ENCODE peak calls at places on chromosomes 16 and 17, in six cellular contexts. One of them, this sample, is unnamed.
A peak's percentile ranks its signal among the peaks of the same experiment; 100 is the strongest.

GRCh38 chr17:45405250-45406086 is 27.2 kb downstream of the ARHGAP27 start:
- DNase-seq in GM23338: peak; percentile 99
- DNase-seq in mammary epithelial cell: no peak
- DNase-seq in MM.1S: no peak
- DNase-seq in naive thymus-derived CD4-positive, alpha-beta T cell: no peak
- DNase-seq in heart right ventricle: no peak
- DNase-seq in this sample: no peak

GRCh38 chr16:83968483-83968865 is 430 bp downstream of the NECAB2 start:
- DNase-seq in GM23338: no peak
- DNase-seq in mammary epithelial cell: no peak
- DNase-seq in MM.1S: no peak
- DNase-seq in naive thymus-derived CD4-positive, alpha-beta T cell: no peak
- DNase-seq in heart right ventricle: no peak
- DNase-seq in this sample: no peak

GRCh38 chr16:72785886-72786285 is 262.0 kb downstream of the ZFHX3 start:
- DNase-seq in GM23338: no peak
- DNase-seq in mammary epithelial cell: no peak
- DNase-seq in MM.1S: no peak
- DNase-seq in naive thymus-derived CD4-positive, alpha-beta T cell: no peak
- DNase-seq in heart right ventricle: no peak
- DNase-seq in this sample: no peak

GRCh38 chr17:62725791-62726249 is 82.3 kb downstream of the MARCHF10 start:
- DNase-seq in GM23338: no peak
- DNase-seq in mammary epithelial cell: peak; percentile 58
- DNase-seq in MM.1S: no peak
- DNase-seq in naive thymus-derived CD4-positive, alpha-beta T cell: no peak
- DNase-seq in heart right ventricle: no peak
- DNase-seq in this sample: peak; percentile 56

GRCh38 chr16:19785512-19786130 is 67.5 kb downstream of the IQCK start:
- DNase-seq in GM23338: no peak
- DNase-seq in mammary epithelial cell: no peak
- DNase-seq in MM.1S: no peak
- DNase-seq in naive thymus-derived CD4-positive, alpha-beta T cell: no peak
- DNase-seq in heart right ventricle: no peak
- DNase-seq in this sample: no peak

GRCh38 chr17:28744104-28744801 is 442 bp downstream of the TRAF4 start:
- DNase-seq in GM23338: peak; percentile 86
- DNase-seq in mammary epithelial cell: peak; percentile 57
- DNase-seq in MM.1S: peak; percentile 57
- DNase-seq in naive thymus-derived CD4-positive, alpha-beta T cell: peak; percentile 74
- DNase-seq in heart right ventricle: peak; percentile 57
- DNase-seq in this sample: peak; percentile 35

GRCh38 chr17:34201767-34202166 is 53.3 kb upstream of the CCL2 start:
- DNase-seq in GM23338: no peak
- DNase-seq in mammary epithelial cell: no peak
- DNase-seq in MM.1S: no peak
- DNase-seq in naive thymus-derived CD4-positive, alpha-beta T cell: no peak
- DNase-seq in heart right ventricle: no peak
- DNase-seq in this sample: no peak

GRCh38 chr16:19898924-19899604 is 14.4 kb upstream of the GPRC5B start:
- DNase-seq in GM23338: peak; percentile 90
- DNase-seq in mammary epithelial cell: peak; percentile 46
- DNase-seq in MM.1S: peak; percentile 48
- DNase-seq in naive thymus-derived CD4-positive, alpha-beta T cell: peak; percentile 29
- DNase-seq in heart right ventricle: no peak
- DNase-seq in this sample: peak; percentile 50

GRCh38 chr17:57751348-57751970 is 6.4 kb upstream of the CCDC182 start:
- DNase-seq in GM23338: no peak
- DNase-seq in mammary epithelial cell: no peak
- DNase-seq in MM.1S: no peak
- DNase-seq in naive thymus-derived CD4-positive, alpha-beta T cell: no peak
- DNase-seq in heart right ventricle: no peak
- DNase-seq in this sample: no peak

GRCh38 chr16:82835487-82836160 is 208.9 kb downstream of the CDH13 start:
- DNase-seq in GM23338: peak; percentile 3
- DNase-seq in mammary epithelial cell: peak; percentile 24
- DNase-seq in MM.1S: no peak
- DNase-seq in naive thymus-derived CD4-positive, alpha-beta T cell: no peak
- DNase-seq in heart right ventricle: no peak
- DNase-seq in this sample: no peak

GRCh38 chr16:7548796-7549318 is 216.2 kb downstream of the RBFOX1 start:
- DNase-seq in GM23338: no peak
- DNase-seq in mammary epithelial cell: no peak
- DNase-seq in MM.1S: no peak
- DNase-seq in naive thymus-derived CD4-positive, alpha-beta T cell: no peak
- DNase-seq in heart right ventricle: no peak
- DNase-seq in this sample: no peak

GRCh38 chr16:12215302-12216105 is 239.0 kb downstream of the SNX29 start:
- DNase-seq in GM23338: peak; percentile 77
- DNase-seq in mammary epithelial cell: no peak
- DNase-seq in MM.1S: no peak
- DNase-seq in naive thymus-derived CD4-positive, alpha-beta T cell: no peak
- DNase-seq in heart right ventricle: no peak
- DNase-seq in this sample: no peak

DNA sequence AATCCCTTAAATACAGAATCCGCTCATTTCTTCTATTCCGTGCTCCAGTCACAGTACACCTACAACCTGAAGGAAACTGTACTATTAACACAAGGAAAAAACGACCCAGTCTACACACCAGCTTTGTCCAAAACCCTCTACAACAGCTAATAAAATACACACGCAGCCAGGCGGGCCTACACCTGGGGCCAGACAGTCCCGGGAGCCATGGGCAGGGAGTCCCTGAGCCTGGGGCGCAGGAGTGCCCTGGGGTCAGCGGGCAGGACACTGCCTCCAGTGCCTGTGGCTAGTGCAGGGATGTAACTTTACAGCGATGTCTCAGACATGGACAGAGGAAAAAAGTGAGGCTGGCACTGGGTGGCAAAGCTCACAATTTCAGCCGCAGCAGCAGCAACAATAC is 28.5 kb downstream of the GNPTG start:
- DNase-seq in GM23338: no peak
- DNase-seq in mammary epithelial cell: no peak
- DNase-seq in MM.1S: no peak
- DNase-seq in naive thymus-derived CD4-positive, alpha-beta T cell: no peak
- DNase-seq in heart right ventricle: no peak
- DNase-seq in this sample: no peak
- H3K4me3 ChIP-seq in GM23338: peak overlapping the region; percentile 86
- H3K4me3 ChIP-seq in mammary epithelial cell: no peak overlapping the region
- H3K4me3 ChIP-seq in MM.1S: peak overlapping the region; percentile 50
- H3K4me3 ChIP-seq in naive thymus-derived CD4-positive, alpha-beta T cell: no peak overlapping the region
- H3K4me3 ChIP-seq in heart right ventricle: no peak overlapping the region
- H3K4me3 ChIP-seq in this sample: peak overlapping the region; percentile 80

DNA sequence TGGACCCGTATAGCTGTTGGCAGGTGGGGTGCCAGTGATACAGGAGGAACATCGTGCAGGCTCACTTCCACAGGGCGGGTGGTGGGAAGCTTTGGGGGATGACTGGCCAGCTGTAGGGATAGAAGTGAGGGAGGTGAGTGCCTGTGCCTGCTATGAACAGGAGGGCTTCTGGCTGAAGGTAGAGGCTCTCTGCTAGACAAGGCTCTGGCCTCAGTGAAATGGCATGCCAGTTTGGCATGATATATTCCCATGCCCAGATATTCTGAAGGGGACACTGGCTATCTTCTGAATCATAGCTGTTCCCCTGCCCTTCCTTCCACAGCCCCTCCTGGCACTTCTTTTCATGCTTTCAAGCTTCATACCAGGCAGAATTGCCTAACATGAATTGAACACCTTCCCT is 19.1 kb downstream of the PHAF1 start:
- DNase-seq in GM23338: no peak
- DNase-seq in mammary epithelial cell: no peak
- DNase-seq in MM.1S: no peak
- DNase-seq in naive thymus-derived CD4-positive, alpha-beta T cell: no peak
- DNase-seq in heart right ventricle: no peak
- DNase-seq in this sample: no peak
- H3K36me3 ChIP-seq in GM23338: peaks cover 14% of the 10 kb centered on the region
- H3K36me3 ChIP-seq in mammary epithelial cell: no peaks in the 10 kb centered on the region
- H3K36me3 ChIP-seq in MM.1S: no peaks in the 10 kb centered on the region
- H3K36me3 ChIP-seq in naive thymus-derived CD4-positive, alpha-beta T cell: peaks cover 9% of the 10 kb centered on the region
- H3K36me3 ChIP-seq in heart right ventricle: peaks cover 18% of the 10 kb centered on the region
- H3K36me3 ChIP-seq in this sample: peaks cover 12% of the 10 kb centered on the region

GRCh38 chr16:1471569-1472194 is 3.1 kb downstream of the CLCN7 start:
- DNase-seq in GM23338: no peak
- DNase-seq in mammary epithelial cell: no peak
- DNase-seq in MM.1S: no peak
- DNase-seq in naive thymus-derived CD4-positive, alpha-beta T cell: no peak
- DNase-seq in heart right ventricle: peak; percentile 4
- DNase-seq in this sample: no peak
- H3K4me3 ChIP-seq in GM23338: no peak overlapping the region
- H3K4me3 ChIP-seq in mammary epithelial cell: no peak overlapping the region
- H3K4me3 ChIP-seq in MM.1S: no peak overlapping the region
- H3K4me3 ChIP-seq in naive thymus-derived CD4-positive, alpha-beta T cell: no peak overlapping the region
- H3K4me3 ChIP-seq in heart right ventricle: no peak overlapping the region
- H3K4me3 ChIP-seq in this sample: no peak overlapping the region

DNA sequence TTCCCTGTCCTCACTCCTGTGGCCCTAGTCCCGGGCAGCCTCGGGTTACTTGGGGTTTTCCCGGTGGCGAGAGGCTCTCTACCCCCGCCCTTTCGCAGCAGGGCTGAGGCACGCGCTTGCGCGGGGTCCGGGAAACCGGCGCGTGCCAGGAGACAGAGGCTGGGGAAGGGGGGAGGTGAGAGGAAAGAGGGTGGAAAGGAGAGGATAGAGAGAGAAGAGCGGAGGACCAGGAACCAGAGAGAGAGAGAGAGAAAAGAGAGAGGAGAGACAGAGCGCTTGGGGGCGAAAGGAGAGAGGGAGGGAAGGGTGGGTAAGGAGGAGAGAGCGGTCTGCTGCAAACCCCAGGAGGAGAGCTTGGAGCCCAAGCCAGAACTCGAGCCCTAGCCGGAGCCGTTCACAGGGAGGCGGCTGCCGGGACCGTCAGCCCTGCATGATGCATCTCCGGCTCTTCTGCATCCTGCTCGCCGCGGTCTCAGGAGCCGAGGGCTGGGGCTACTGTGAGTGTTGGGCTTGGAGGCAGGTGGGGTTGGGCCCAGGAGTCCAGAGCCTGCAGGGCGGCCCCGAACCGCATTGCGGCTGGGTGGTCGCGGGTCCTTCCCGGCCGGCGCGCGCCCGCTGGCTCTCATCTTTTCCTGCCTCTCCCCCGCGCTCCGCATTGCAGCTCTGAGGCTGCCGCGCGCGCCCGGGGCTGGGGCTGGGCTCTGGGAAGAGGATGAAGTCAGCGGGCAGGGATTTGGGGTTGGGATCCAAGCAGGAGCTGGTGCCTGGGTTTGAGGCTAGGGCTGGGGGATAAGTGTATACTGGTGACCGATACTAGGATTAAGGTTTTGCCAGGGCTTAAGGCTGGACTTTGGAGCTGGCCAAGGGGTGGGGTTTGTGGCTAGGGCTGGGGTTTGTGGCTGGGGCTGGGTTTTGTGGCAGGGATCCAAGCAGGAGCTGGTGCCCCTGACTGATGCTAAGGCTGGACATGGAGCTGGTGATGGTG is at the start of gene CNTNAP1:
- DNase-seq in GM23338: peak; percentile 83
- DNase-seq in mammary epithelial cell: peak; percentile 67
- DNase-seq in MM.1S: peak; percentile 60
- DNase-seq in naive thymus-derived CD4-positive, alpha-beta T cell: peak; percentile 49
- DNase-seq in heart right ventricle: peak; percentile 58
- DNase-seq in this sample: no peak
- H3K36me3 ChIP-seq in GM23338: no peaks in the 10 kb centered on the region
- H3K36me3 ChIP-seq in mammary epithelial cell: no peaks in the 10 kb centered on the region
- H3K36me3 ChIP-seq in MM.1S: no peaks in the 10 kb centered on the region
- H3K36me3 ChIP-seq in naive thymus-derived CD4-positive, alpha-beta T cell: no peaks in the 10 kb centered on the region
- H3K36me3 ChIP-seq in heart right ventricle: peaks cover 10% of the 10 kb centered on the region
- H3K36me3 ChIP-seq in this sample: no peaks in the 10 kb centered on the region

GRCh38 chr17:81911277-81911961 is at the start of gene PCYT2:
- DNase-seq in GM23338: peak; percentile 97
- DNase-seq in mammary epithelial cell: peak; percentile 85
- DNase-seq in MM.1S: peak; percentile 95
- DNase-seq in naive thymus-derived CD4-positive, alpha-beta T cell: peak; percentile 95
- DNase-seq in heart right ventricle: peak; percentile 92
- DNase-seq in this sample: peak; percentile 97

GRCh38 chr17:81910840-81911276 is 341 bp downstream of the PCYT2 start:
- DNase-seq in GM23338: no peak
- DNase-seq in mammary epithelial cell: no peak
- DNase-seq in MM.1S: no peak
- DNase-seq in naive thymus-derived CD4-positive, alpha-beta T cell: no peak
- DNase-seq in heart right ventricle: no peak
- DNase-seq in this sample: no peak

GRCh38 chr17:81912441-81913309 is 1.5 kb upstream of the PCYT2 start:
- DNase-seq in GM23338: no peak
- DNase-seq in mammary epithelial cell: peak; percentile 33
- DNase-seq in MM.1S: no peak
- DNase-seq in naive thymus-derived CD4-positive, alpha-beta T cell: no peak
- DNase-seq in heart right ventricle: no peak
- DNase-seq in this sample: peak; percentile 91

GRCh38 chr17:81913394-81914102 is 2.3 kb upstream of the PCYT2 start:
- DNase-seq in GM23338: no peak
- DNase-seq in mammary epithelial cell: no peak
- DNase-seq in MM.1S: no peak
- DNase-seq in naive thymus-derived CD4-positive, alpha-beta T cell: no peak
- DNase-seq in heart right ventricle: no peak
- DNase-seq in this sample: no peak

GRCh38 chr17:81911969-81912368 is 770 bp upstream of the PCYT2 start:
- DNase-seq in GM23338: no peak
- DNase-seq in mammary epithelial cell: no peak
- DNase-seq in MM.1S: no peak
- DNase-seq in naive thymus-derived CD4-positive, alpha-beta T cell: no peak
- DNase-seq in heart right ventricle: no peak
- DNase-seq in this sample: no peak
- H3K4me3 ChIP-seq in GM23338: peak overlapping the region; percentile 53
- H3K4me3 ChIP-seq in mammary epithelial cell: no peak overlapping the region
- H3K4me3 ChIP-seq in MM.1S: peak overlapping the region; percentile 4
- H3K4me3 ChIP-seq in naive thymus-derived CD4-positive, alpha-beta T cell: no peak overlapping the region
- H3K4me3 ChIP-seq in heart right ventricle: no peak overlapping the region
- H3K4me3 ChIP-seq in this sample: no peak overlapping the region

DNA sequence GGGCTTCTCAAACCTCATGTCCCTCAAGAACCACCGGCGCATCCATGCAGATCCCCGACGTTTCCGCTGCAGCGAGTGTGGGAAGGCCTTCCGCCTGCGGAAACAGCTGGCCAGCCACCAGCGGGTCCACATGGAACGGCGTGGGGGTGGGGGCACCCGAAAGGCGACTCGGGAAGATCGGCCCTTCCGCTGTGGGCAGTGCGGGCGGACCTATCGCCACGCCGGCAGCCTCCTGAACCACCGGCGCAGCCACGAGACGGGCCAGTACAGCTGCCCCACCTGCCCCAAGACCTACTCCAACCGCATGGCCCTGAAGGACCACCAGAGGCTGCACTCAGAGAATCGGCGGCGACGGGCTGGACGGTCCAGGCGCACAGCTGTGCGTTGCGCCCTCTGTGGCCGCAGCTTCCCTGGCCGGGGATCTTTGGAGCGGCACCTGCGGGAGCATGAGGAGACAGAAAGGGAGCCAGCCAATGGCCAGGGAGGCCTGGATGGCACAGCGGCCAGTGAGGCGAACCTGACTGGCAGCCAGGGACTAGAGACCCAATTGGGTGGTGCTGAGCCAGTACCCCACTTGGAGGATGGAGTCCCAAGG is 5.9 kb downstream of the ZNF646 start:
- DNase-seq in GM23338: peak; percentile 18
- DNase-seq in mammary epithelial cell: no peak
- DNase-seq in MM.1S: no peak
- DNase-seq in naive thymus-derived CD4-positive, alpha-beta T cell: no peak
- DNase-seq in heart right ventricle: no peak
- DNase-seq in this sample: no peak
- H3K36me3 ChIP-seq in GM23338: peaks cover 7% of the 10 kb centered on the region
- H3K36me3 ChIP-seq in mammary epithelial cell: peaks cover 2% of the 10 kb centered on the region
- H3K36me3 ChIP-seq in MM.1S: no peaks in the 10 kb centered on the region
- H3K36me3 ChIP-seq in naive thymus-derived CD4-positive, alpha-beta T cell: peaks cover 17% of the 10 kb centered on the region
- H3K36me3 ChIP-seq in heart right ventricle: peaks cover 55% of the 10 kb centered on the region
- H3K36me3 ChIP-seq in this sample: peaks cover 5% of the 10 kb centered on the region

This sample was measured in PC-9.